ENCODE peak calls at places on chromosomes 5 and 9, in ten cellular contexts. D is CD8-positive, alpha-beta T cell; K is MM.1S; U is epithelial cell of esophagus; X is choroid plexus epithelial cell; E is tibial artery; R is glutamatergic neuron; W is AG10803; S is RWPE1; M is psoas muscle. A is an unnamed sample.

GRCh38 chr5:92678576-92679105 is 902.4 kb downstream of the NR2F1-AS1 start:
- DNase-seq in D (no peak), K (no peak), U (peak), X (no peak), E (no peak), R (no peak), W (no peak), S (no peak), M (no peak), A (no peak)

GRCh38 chr5:34001231-34001935 is 6.5 kb downstream of the AMACR start:
- DNase-seq in D (no peak), K (no peak), U (peak), X (peak), E (no peak), R (no peak), W (no peak), S (no peak), M (no peak), A (no peak)

GRCh38 chr5:151811593-151812321 is 40.0 kb downstream of the G3BP1 start:
- DNase-seq in D (no peak), K (no peak), U (no peak), X (peak), E (no peak), R (no peak), W (peak), S (no peak), M (no peak), A (no peak)

GRCh38 chr5:131377785-131378325 is 114.0 kb downstream of the CDC42SE2 start:
- DNase-seq in D (no peak), K (no peak), U (no peak), X (peak), E (no peak), R (no peak), W (no peak), S (no peak), M (no peak), A (no peak)

GRCh38 chr5:159050408-159051091 is 49.2 kb downstream of the EBF1 start:
- DNase-seq in D (no peak), K (no peak), U (peak), X (peak), E (no peak), R (peak), W (peak), S (no peak), M (no peak), A (no peak)

GRCh38 chr9:444528-444927 is 229.9 kb downstream of the DOCK8 start:
- DNase-seq in D (no peak), K (no peak), U (peak), X (no peak), E (no peak), R (no peak), W (no peak), S (no peak), M (no peak), A (no peak)

GRCh38 chr5:36870399-36871040 is 6.0 kb upstream of the NIPBL start:
- DNase-seq in D (no peak), K (peak), U (peak), X (peak), E (no peak), R (no peak), W (peak), S (peak), M (no peak), A (no peak)

GRCh38 chr9:23648651-23649050 is 177.4 kb downstream of the ELAVL2 start:
- DNase-seq in D (no peak), K (no peak), U (no peak), X (no peak), E (no peak), R (no peak), W (no peak), S (no peak), M (no peak), A (no peak)

GRCh38 chr5:115489725-115490124 is 54.9 kb downstream of the FEM1C start:
- DNase-seq in D (no peak), K (no peak), U (no peak), X (no peak), E (no peak), R (no peak), W (no peak), S (no peak), M (no peak), A (no peak)

GRCh38 chr5:52682492-52682891 is 105.2 kb upstream of the ITGA1 start:
- DNase-seq in D (no peak), K (no peak), U (no peak), X (no peak), E (no peak), R (peak), W (no peak), S (no peak), M (no peak), A (no peak)

GRCh38 chr5:147412561-147412960 is 97.3 kb downstream of the DPYSL3 start:
- DNase-seq in D (no peak), K (no peak), U (no peak), X (no peak), E (no peak), R (no peak), W (no peak), S (no peak), M (no peak), A (no peak)

GRCh38 chr9:132423503-132423902 is 13.5 kb downstream of the CFAP77 start:
- DNase-seq in D (no peak), K (no peak), U (no peak), X (no peak), E (no peak), R (no peak), W (no peak), S (no peak), M (no peak), A (no peak)

GRCh38 chr5:8458038-8458383 is 589.1 kb downstream of the MTRR start:
- DNase-seq in D (no peak), K (no peak), U (peak), X (peak), E (no peak), R (no peak), W (peak), S (peak), M (no peak), A (no peak)

GRCh38 chr5:9546973-9547947 is 1.4 kb upstream of the SEMA5A start:
- DNase-seq in D (no peak), K (no peak), U (peak), X (peak), E (no peak), R (no peak), W (peak), S (no peak), M (peak), A (no peak)

DNA sequence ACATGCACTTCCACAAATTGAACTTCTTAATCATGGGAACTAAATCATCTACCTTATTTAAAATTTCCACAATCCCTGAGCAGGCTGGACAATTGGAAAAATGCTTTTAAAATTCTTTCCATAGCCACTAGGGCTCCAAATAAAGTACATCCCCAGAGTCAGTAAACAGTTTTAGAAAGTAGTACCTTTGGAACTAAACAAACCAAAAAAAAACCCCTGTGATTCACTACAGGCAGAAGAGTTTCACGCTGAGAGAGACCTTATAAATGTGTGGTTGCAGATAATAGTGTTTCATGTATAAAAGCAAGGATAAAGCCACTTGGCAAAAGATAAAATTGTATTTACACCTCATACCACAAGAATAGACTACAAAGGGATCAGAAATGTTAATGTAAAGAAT is 11.8 kb upstream of the HMGCR start:
- DNase-seq in D (no peak), K (no peak), U (no peak), X (no peak), E (no peak), R (no peak), W (no peak), S (no peak), M (no peak), A (no peak)
- TF ChIP-seq CTCF in D (no peak), K (no peak), U (no peak), X (no peak), E (no peak), R (no peak), W (no peak), S (no peak), M (no peak), A (no peak)

GRCh38 chr5:64000096-64000495 is 37.9 kb upstream of the HTR1A start:
- DNase-seq in D (no peak), K (no peak), U (no peak), X (no peak), E (no peak), R (no peak), W (no peak), S (no peak), M (no peak), A (no peak)
- TF ChIP-seq CTCF in D (no peak), K (no peak), U (no peak), X (no peak), E (no peak), R (no peak), W (no peak), S (no peak), M (no peak), A (no peak)

DNA sequence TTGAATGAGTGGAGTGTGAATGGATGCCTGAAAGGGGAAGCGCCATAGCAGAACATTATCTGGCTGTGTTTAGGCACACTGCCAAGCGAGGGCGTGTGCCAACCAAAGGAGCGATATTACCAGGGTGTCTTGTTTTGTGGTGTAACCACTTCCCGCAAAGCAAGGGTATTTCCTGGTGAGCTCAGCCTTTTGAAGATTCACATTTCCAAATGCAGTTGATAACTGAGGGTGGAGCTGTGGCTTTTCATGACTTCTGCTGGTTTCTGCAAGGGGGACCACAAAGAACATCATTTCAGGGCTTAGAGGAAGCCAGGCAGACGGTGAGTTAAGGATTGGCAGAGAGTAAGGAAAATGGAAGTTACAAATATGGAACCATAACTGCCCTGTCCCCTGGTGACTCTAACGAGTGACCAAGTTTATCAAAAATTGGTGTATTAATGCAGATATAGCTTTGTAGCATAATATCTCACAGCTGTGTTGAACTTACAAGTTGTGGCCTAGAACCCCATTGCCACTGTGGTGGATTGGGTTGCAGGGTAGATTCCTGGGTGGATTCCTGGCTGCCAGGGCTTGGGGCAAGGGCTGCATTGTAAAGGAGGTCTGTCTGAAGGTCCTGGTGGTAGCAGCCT is 71.4 kb downstream of the RALGPS1 start:
- DNase-seq in D (peak), K (peak), U (peak), X (peak), E (peak), R (no peak), W (peak), S (peak), M (peak), A (no peak)
- TF ChIP-seq CTCF in D (no peak), K (peak), U (no peak), X (peak), E (no peak), R (no peak), W (no peak), S (no peak), M (no peak), A (no peak)

GRCh38 chr5:109692011-109692410 is 2.3 kb downstream of the MAN2A1 start:
- DNase-seq in D (no peak), K (peak), U (peak), X (peak), E (no peak), R (no peak), W (peak), S (peak), M (no peak), A (no peak)

GRCh38 chr5:109692852-109693251 is 3.1 kb downstream of the MAN2A1 start:
- DNase-seq in D (no peak), K (peak), U (no peak), X (no peak), E (no peak), R (peak), W (no peak), S (no peak), M (no peak), A (no peak)

GRCh38 chr5:109690456-109691247 is 925 bp downstream of the MAN2A1 start:
- DNase-seq in D (peak), K (peak), U (peak), X (peak), E (peak), R (peak), W (peak), S (peak), M (peak), A (no peak)

GRCh38 chr5:109689740-109690455 is at the start of gene MAN2A1:
- DNase-seq in D (peak), K (peak), U (peak), X (peak), E (peak), R (peak), W (peak), S (peak), M (peak), A (no peak)

DNA sequence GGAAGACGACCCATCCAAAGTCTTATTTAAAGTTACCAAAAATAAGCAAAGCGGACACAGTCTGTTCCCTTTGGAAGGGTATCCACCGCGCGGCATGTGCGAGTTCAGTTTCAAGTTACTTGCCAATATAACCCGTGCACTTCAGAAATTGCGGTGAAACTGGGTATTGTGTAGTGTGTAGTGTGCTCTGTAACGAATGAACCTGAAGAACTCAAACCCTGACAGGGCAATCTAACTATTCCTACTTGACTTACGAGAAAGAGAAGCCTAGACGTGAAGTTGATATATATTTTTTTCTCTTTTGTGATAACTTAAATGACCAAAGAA is 1.5 kb downstream of the MAN2A1 start:
- DNase-seq in D (peak), K (no peak), U (no peak), X (no peak), E (no peak), R (no peak), W (no peak), S (no peak), M (no peak), A (no peak)
- TF ChIP-seq CTCF in D (peak), K (no peak), U (no peak), X (no peak), E (no peak), R (no peak), W (no peak), S (peak), M (no peak), A (no peak)

GRCh38 chr9:77826621-77827020 is 178.5 kb upstream of the GNA14 start:
- DNase-seq in D (no peak), K (no peak), U (no peak), X (peak), E (no peak), R (no peak), W (no peak), S (no peak), M (no peak), A (no peak)
- TF ChIP-seq CTCF in D (no peak), K (no peak), U (no peak), X (no peak), E (no peak), R (no peak), W (no peak), S (no peak), M (no peak), A (no peak)

GRCh38 chr5:149441194-149441753 is 62.2 kb upstream of the IL17B start:
- DNase-seq in D (no peak), K (no peak), U (no peak), X (no peak), E (no peak), R (no peak), W (no peak), S (no peak), M (no peak), A (no peak)

GRCh38 chr5:149438711-149439132 is 59.6 kb upstream of the IL17B start:
- DNase-seq in D (no peak), K (no peak), U (peak), X (no peak), E (no peak), R (no peak), W (no peak), S (peak), M (no peak), A (no peak)

GRCh38 chr5:149441986-149442385 is 62.9 kb upstream of the IL17B start:
- DNase-seq in D (no peak), K (no peak), U (peak), X (no peak), E (no peak), R (no peak), W (no peak), S (peak), M (no peak), A (no peak)

GRCh38 chr5:149438281-149438680 is 59.2 kb upstream of the IL17B start:
- DNase-seq in D (no peak), K (no peak), U (no peak), X (no peak), E (no peak), R (no peak), W (no peak), S (no peak), M (no peak), A (no peak)

GRCh38 chr5:149439899-149440655 is 61.0 kb upstream of the IL17B start:
- DNase-seq in D (no peak), K (no peak), U (peak), X (peak), E (no peak), R (no peak), W (no peak), S (peak), M (no peak), A (no peak)
- TF ChIP-seq CTCF in D (no peak), K (no peak), U (peak), X (peak), E (no peak), R (peak), W (peak), S (peak), M (peak), A (peak)

DNA sequence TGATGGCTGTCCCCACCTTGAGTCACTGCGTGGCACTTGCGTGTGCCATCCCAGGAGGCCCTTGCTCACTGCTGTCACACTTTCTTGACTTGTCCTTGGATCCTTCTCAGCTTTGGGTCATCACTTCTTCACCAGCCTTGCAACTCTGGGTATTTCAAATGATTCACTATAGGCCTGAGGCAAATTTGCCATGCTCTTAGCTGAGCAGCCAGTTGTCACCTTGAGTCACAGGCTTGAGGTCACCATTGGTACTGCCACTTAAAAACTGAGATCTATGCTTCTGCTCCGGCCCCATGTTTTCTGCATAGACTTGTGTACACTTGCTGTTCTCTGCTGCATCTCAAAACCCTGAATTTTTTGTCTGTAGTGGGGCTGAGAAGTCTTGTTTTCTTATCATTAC is 84.7 kb downstream of the BASP1 start:
- DNase-seq in D (no peak), K (no peak), U (peak), X (no peak), E (no peak), R (no peak), W (no peak), S (no peak), M (no peak), A (no peak)
- TF ChIP-seq CTCF in D (no peak), K (no peak), U (no peak), X (no peak), E (no peak), R (no peak), W (no peak), S (no peak), M (no peak), A (no peak)

DNA sequence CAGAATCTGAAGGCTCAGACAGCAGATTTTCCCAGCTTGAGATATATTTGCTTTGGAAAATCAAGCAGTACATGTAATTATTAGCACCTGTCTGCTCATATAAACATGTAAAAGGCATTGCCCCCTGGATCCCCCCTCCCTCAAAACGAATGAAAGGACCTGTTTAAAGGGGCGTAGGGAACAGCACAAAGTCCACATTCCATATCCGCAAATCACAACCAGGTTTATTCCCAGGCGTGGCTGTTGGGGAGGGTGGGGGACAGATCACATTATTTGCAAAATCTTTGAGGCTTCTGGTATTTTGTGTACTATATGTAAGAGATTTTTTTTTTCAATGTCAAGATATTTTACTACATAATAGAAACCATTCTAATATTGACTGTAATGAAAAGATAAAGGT is 8.7 kb upstream of the MRPS2 start:
- DNase-seq in D (no peak), K (no peak), U (no peak), X (no peak), E (peak), R (no peak), W (no peak), S (no peak), M (no peak), A (no peak)
- TF ChIP-seq CTCF in D (no peak), K (no peak), U (no peak), X (no peak), E (no peak), R (no peak), W (no peak), S (no peak), M (no peak), A (no peak)

DNA sequence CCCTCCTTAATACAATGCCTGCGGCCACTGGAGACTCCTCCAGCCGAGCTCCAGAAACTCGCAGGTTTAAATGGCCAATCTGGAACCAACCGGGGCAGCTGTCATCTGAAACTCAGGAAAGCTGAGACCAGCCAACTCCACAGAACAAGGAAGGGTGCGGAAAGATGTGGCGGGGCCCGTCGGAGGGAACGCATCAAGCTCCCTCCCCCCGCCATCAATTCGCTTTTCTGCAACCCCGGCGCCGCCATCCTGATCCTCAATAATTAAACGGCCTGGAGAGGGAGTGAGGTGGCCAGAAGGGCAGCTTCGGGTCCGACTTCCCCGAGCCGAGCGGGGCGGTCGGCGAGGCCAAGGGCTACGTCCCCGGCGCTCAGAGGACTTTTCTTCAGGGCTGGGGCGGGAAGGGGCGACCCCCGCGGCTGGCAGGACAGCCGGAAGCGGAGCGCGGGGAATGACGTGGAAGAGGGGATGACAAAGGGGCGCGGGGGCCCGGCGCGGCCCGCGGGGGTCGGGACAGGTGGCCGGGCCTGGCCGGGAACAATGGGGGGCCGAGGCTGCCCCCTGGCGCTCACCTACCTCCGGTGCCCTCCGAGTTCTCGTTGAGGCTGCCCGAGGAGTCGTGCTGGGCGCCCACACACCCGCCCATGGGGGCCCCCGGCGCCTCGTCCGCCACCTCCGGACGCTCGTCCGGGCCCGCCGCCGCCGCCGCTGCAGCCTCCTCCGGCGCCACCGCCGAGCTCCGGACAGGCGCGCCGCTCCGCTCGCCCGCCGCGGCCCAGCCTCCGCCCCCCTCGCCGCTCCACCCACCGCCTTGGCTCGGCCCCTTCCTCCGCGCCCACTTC is at the start of gene UBTD2:
- DNase-seq in D (peak), K (peak), U (peak), X (peak), E (peak), R (peak), W (peak), S (peak), M (peak), A (peak)
- TF ChIP-seq CTCF in D (peak), K (peak), U (peak), X (peak), E (peak), R (peak), W (peak), S (peak), M (peak), A (peak)

GRCh38 chr5:110727025-110727314 is 499 bp upstream of the TMEM232 start:
- DNase-seq in D (no peak), K (peak), U (peak), X (peak), E (no peak), R (no peak), W (no peak), S (no peak), M (no peak), A (no peak)
- TF ChIP-seq CTCF in D (no peak), K (peak), U (peak), X (peak), E (no peak), R (no peak), W (peak), S (no peak), M (no peak), A (no peak)